ENCODE peak calls at places on chromosomes 1 and 21, in five cellular contexts. F, I, N, L and W are unnamed samples.

GRCh38 chr1:63701187-63701586 is 72.6 kb upstream of the ROR1 start:
- DNase-seq in F (no peak), I (no peak), N (no peak), L (no peak), W (no peak)

GRCh38 chr21:41901099-41901498 is 22.0 kb upstream of the PRDM15 start:
- DNase-seq in F (no peak), I (no peak), N (no peak), L (no peak), W (no peak)

GRCh38 chr1:224707849-224708725 is 92.0 kb downstream of the CNIH3 start:
- DNase-seq in F (no peak), I (peak), N (no peak), L (peak), W (peak)

GRCh38 chr1:202873026-202873425 is 15.9 kb downstream of the RABIF start:
- DNase-seq in F (no peak), I (no peak), N (no peak), L (no peak), W (no peak)

GRCh38 chr1:171585715-171586114 is 36.3 kb upstream of the MYOCOS start:
- DNase-seq in F (no peak), I (no peak), N (no peak), L (no peak), W (no peak)

GRCh38 chr1:18069903-18070302 is 37.7 kb upstream of the IGSF21 start:
- DNase-seq in F (no peak), I (no peak), N (no peak), L (no peak), W (no peak)

GRCh38 chr1:91830242-91831131 is 55.5 kb downstream of the TGFBR3 start:
- DNase-seq in F (no peak), I (peak), N (peak), L (peak), W (no peak)

GRCh38 chr21:43333301-43334062 is 93.4 kb downstream of the SIK1 start:
- DNase-seq in F (peak), I (no peak), N (no peak), L (peak), W (no peak)

GRCh38 chr1:62364726-62365125 is 45.5 kb upstream of the KANK4 start:
- DNase-seq in F (no peak), I (no peak), N (no peak), L (no peak), W (no peak)

GRCh38 chr1:172916126-172916525 is 134.6 kb downstream of the TNFSF18 start:
- DNase-seq in F (no peak), I (no peak), N (no peak), L (no peak), W (no peak)

GRCh38 chr1:205343431-205344009 is 13.2 kb downstream of the KLHDC8A start:
- DNase-seq in F (peak), I (no peak), N (no peak), L (no peak), W (no peak)

GRCh38 chr1:200367841-200368534 is 41.8 kb downstream of the ZNF281 start:
- DNase-seq in F (no peak), I (no peak), N (no peak), L (peak), W (no peak)

GRCh38 chr1:179175011-179175934 is 54.2 kb downstream of the ABL2 start:
- DNase-seq in F (no peak), I (no peak), N (no peak), L (no peak), W (peak)

GRCh38 chr1:4090556-4090955 is 190.5 kb upstream of the C1orf174 start:
- DNase-seq in F (no peak), I (no peak), N (peak), L (no peak), W (no peak)

GRCh38 chr1:10693497-10694273 is 102.8 kb downstream of the CASZ1 start:
- DNase-seq in F (peak), I (no peak), N (no peak), L (no peak), W (peak)

GRCh38 chr1:151251656-151252470 is 2.7 kb upstream of the PSMD4 start:
- DNase-seq in F (peak), I (peak), N (peak), L (peak), W (peak)

GRCh38 chr1:9279172-9279840 is 13.4 kb upstream of the SPSB1 start:
- DNase-seq in F (no peak), I (no peak), N (no peak), L (no peak), W (no peak)

GRCh38 chr1:224753491-224753890 is 137.4 kb downstream of the CNIH3 start:
- DNase-seq in F (no peak), I (no peak), N (peak), L (no peak), W (no peak)

GRCh38 chr1:14698206-14698605 is 99.7 kb downstream of the KAZN start:
- DNase-seq in F (no peak), I (no peak), N (no peak), L (no peak), W (no peak)

GRCh38 chr1:191629836-191630235 is 528.4 kb upstream of the RGS18 start:
- DNase-seq in F (peak), I (no peak), N (no peak), L (no peak), W (no peak)

GRCh38 chr21:43304621-43305335 is 122.2 kb downstream of the SIK1 start:
- DNase-seq in F (no peak), I (no peak), N (no peak), L (no peak), W (no peak)

GRCh38 chr1:247288341-247288740 is 32.5 kb downstream of the VN1R5 start:
- DNase-seq in F (no peak), I (no peak), N (no peak), L (no peak), W (no peak)

GRCh38 chr1:234649432-234650081 is 39.6 kb upstream of the IRF2BP2 start:
- DNase-seq in F (no peak), I (no peak), N (no peak), L (no peak), W (no peak)

GRCh38 chr21:27154451-27155129 is 187.7 kb upstream of the ADAMTS5 start:
- DNase-seq in F (no peak), I (peak), N (no peak), L (no peak), W (no peak)

GRCh38 chr1:87336623-87337067 is 8.0 kb downstream of the LMO4 start:
- DNase-seq in F (peak), I (no peak), N (no peak), L (no peak), W (no peak)

GRCh38 chr1:185480545-185480944 is 163.5 kb upstream of the IVNS1ABP start:
- DNase-seq in F (no peak), I (no peak), N (no peak), L (no peak), W (no peak)

GRCh38 chr1:57088689-57089088 is 122.9 kb upstream of the C8B start:
- DNase-seq in F (peak), I (no peak), N (no peak), L (no peak), W (no peak)

GRCh38 chr1:85850238-85850637 is 142.0 kb upstream of the ZNHIT6 start:
- DNase-seq in F (no peak), I (no peak), N (no peak), L (peak), W (no peak)

GRCh38 chr1:44212355-44213221 is 683 bp upstream of the DMAP1 start:
- DNase-seq in F (no peak), I (no peak), N (no peak), L (no peak), W (no peak)

GRCh38 chr1:55650449-55650848 is 435.3 kb upstream of the USP24 start:
- DNase-seq in F (no peak), I (no peak), N (no peak), L (no peak), W (no peak)

GRCh38 chr1:169595764-169596711 is 9.8 kb upstream of the F5 start:
- DNase-seq in F (peak), I (no peak), N (no peak), L (no peak), W (peak)

GRCh38 chr1:212754193-212754592 is 37.4 kb downstream of the NSL1 start:
- DNase-seq in F (no peak), I (no peak), N (no peak), L (no peak), W (no peak)

GRCh38 chr1:70503358-70503757 is 92.3 kb downstream of the CTH start:
- DNase-seq in F (no peak), I (no peak), N (no peak), L (no peak), W (no peak)

GRCh38 chr1:228853191-228853590 is 117.9 kb downstream of the RHOU start:
- DNase-seq in F (no peak), I (no peak), N (no peak), L (no peak), W (no peak)
- H3K27ac ChIP-seq in F (no peak), I (no peak), N (no peak), L (no peak), W (no peak)

GRCh38 chr1:154945962-154946850 is 9.7 kb upstream of the PMVK start:
- DNase-seq in F (no peak), I (no peak), N (no peak), L (no peak), W (no peak)
- H3K27ac ChIP-seq in F (no peak), I (no peak), N (no peak), L (no peak), W (no peak)

GRCh38 chr1:225846331-225847310 is 35.6 kb downstream of the TMEM63A start:
- DNase-seq in F (no peak), I (no peak), N (no peak), L (no peak), W (no peak)

GRCh38 chr1:225844236-225845061 is 34.5 kb downstream of the EPHX1 start:
- DNase-seq in F (no peak), I (no peak), N (no peak), L (no peak), W (no peak)

GRCh38 chr1:225847610-225848009 is 34.6 kb downstream of the TMEM63A start:
- DNase-seq in F (no peak), I (no peak), N (no peak), L (no peak), W (no peak)

GRCh38 chr1:225845097-225845496 is 35.2 kb downstream of the EPHX1 start:
- DNase-seq in F (no peak), I (no peak), N (no peak), L (no peak), W (no peak)

DNA sequence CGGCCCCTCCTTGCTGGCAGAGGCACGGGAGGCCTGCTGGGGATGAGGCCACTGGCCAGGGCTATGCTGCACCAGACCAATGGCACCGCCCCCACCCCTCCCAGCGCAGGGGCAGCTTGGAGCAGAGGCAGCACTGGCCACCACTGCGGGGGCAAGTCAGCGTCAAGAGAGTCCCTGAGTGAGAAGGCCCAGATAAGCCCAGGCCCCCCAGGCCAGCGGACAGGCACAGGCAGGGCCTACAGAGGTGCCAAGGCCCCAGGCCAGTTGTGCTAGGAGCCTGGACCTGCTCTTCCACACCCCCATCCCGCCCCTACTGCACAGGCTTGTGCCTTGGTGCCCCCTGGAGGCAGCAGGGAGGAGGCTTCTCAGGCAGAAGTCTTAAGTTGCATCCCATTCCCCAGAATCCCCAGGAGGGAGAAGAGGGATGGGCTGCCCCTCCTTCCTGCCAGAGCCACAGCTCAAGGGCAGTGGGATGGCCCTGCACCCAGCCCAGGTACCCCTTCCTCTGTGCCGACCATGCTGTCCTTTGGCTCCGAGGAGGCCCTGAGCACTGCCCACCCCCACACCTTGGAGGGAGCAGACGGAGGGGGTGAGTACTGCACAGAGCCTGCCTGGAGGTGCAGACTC is 35.8 kb downstream of the EPHX1 start:
- DNase-seq in F (peak), I (peak), N (peak), L (peak), W (peak)
- H3K27ac ChIP-seq in F (no peak), I (peak), N (no peak), L (no peak), W (no peak)

GRCh38 chr1:206674236-206674635 is 10.5 kb upstream of the MAPKAPK2 start:
- DNase-seq in F (no peak), I (no peak), N (no peak), L (no peak), W (no peak)
- H3K27ac ChIP-seq in F (no peak), I (peak), N (peak), L (peak), W (no peak)

DNA sequence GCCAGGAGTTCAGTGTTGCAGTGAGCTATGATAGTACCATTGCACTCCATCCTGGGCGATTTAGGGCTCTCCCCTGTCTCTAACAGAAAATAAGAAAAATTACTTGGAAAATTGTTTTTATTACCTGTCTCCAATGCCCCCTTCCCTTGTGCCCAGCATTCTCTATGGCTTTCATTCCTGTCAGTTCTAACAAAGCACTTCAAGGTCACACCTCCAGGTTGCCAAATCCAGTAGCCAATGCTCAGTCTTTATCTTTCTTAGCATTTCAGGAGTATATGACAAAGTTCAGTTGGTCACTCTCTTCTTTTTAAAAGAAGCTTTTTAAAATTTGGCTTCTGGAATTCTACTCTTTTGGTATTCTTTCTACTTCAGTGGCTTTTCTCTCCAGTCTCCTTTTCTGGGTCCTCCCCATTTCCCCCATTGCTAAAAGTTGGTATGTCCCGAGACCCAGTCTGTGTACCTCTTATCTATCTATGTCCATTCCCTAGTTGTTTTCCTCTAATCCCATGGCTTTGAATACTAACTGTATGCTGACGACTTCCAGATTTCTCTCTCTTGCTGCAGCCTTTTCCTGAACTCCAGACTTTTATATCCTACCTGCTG is 69.9 kb downstream of the LAMC1 start:
- DNase-seq in F (no peak), I (no peak), N (no peak), L (no peak), W (no peak)
- H3K27ac ChIP-seq in F (no peak), I (peak), N (no peak), L (peak), W (no peak)

DNA sequence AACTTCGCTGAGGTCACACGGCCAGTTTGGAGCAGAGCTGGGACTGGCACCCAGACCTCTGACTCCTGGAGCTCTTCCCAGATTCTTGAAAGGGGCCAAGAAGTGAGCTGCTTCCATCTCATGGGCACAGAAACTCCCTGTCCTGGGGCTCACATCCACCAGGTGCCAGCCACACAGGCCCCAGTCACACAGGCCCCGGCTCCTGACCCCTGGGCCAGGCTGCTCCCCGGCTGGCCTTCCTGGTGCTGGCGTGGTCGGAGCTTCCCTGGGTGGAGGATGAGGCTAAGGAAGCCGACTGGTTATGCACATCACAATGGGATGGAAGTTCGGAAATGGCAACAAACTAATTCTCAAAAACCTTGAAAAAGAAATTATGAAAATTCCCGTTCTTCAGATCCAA is 3.0 kb upstream of the GABRD start:
- DNase-seq in F (no peak), I (no peak), N (no peak), L (no peak), W (no peak)
- H3K27ac ChIP-seq in F (no peak), I (no peak), N (no peak), L (no peak), W (no peak)

GRCh38 chr1:210907406-210907805 is 226.5 kb downstream of the KCNH1 start:
- DNase-seq in F (no peak), I (no peak), N (no peak), L (no peak), W (no peak)
- H3K27ac ChIP-seq in F (no peak), I (no peak), N (no peak), L (no peak), W (no peak)

GRCh38 chr1:244322181-244322580 is 129.5 kb downstream of the ADSS2 start:
- DNase-seq in F (no peak), I (no peak), N (no peak), L (no peak), W (no peak)
- H3K27ac ChIP-seq in F (no peak), I (peak), N (peak), L (no peak), W (no peak)